ENCODE peak calls at places on chromosomes 7 and 10, in five cellular contexts. One of them, this sample, is unnamed.

GRCh38 chr7:116441534-116441933 is 58.0 kb upstream of the CAV2 start:
- DNase-seq in effector CD4-positive, alpha-beta T cell: no peak
- DNase-seq in adrenal gland: no peak
- DNase-seq in HFFc6: peak
- DNase-seq in CD8-positive, alpha-beta memory T cell: no peak
- DNase-seq in this sample: no peak

GRCh38 chr10:31317652-31318381 is 1.2 kb upstream of the ZEB1 start:
- DNase-seq in effector CD4-positive, alpha-beta T cell: no peak
- DNase-seq in adrenal gland: no peak
- DNase-seq in HFFc6: no peak
- DNase-seq in CD8-positive, alpha-beta memory T cell: no peak
- DNase-seq in this sample: no peak

GRCh38 chr7:28466341-28466740 is 54.0 kb downstream of the CREB5 start:
- DNase-seq in effector CD4-positive, alpha-beta T cell: no peak
- DNase-seq in adrenal gland: no peak
- DNase-seq in HFFc6: no peak
- DNase-seq in CD8-positive, alpha-beta memory T cell: no peak
- DNase-seq in this sample: no peak

GRCh38 chr10:10782603-10783002 is 235.1 kb upstream of the CELF2 start:
- DNase-seq in effector CD4-positive, alpha-beta T cell: no peak
- DNase-seq in adrenal gland: no peak
- DNase-seq in HFFc6: peak
- DNase-seq in CD8-positive, alpha-beta memory T cell: no peak
- DNase-seq in this sample: no peak

GRCh38 chr10:2212196-2212719 is 474.9 kb upstream of the ADARB2 start:
- DNase-seq in effector CD4-positive, alpha-beta T cell: no peak
- DNase-seq in adrenal gland: no peak
- DNase-seq in HFFc6: no peak
- DNase-seq in CD8-positive, alpha-beta memory T cell: no peak
- DNase-seq in this sample: no peak

GRCh38 chr10:78520737-78521430 is 487.2 kb downstream of the RPS24 start:
- DNase-seq in effector CD4-positive, alpha-beta T cell: no peak
- DNase-seq in adrenal gland: peak
- DNase-seq in HFFc6: peak
- DNase-seq in CD8-positive, alpha-beta memory T cell: no peak
- DNase-seq in this sample: no peak

GRCh38 chr10:72348282-72348681 is 6.4 kb downstream of the DNAJB12 start:
- DNase-seq in effector CD4-positive, alpha-beta T cell: no peak
- DNase-seq in adrenal gland: no peak
- DNase-seq in HFFc6: no peak
- DNase-seq in CD8-positive, alpha-beta memory T cell: no peak
- DNase-seq in this sample: no peak

GRCh38 chr10:79028056-79028430 is 40.7 kb upstream of the ZMIZ1 start:
- DNase-seq in effector CD4-positive, alpha-beta T cell: no peak
- DNase-seq in adrenal gland: no peak
- DNase-seq in HFFc6: no peak
- DNase-seq in CD8-positive, alpha-beta memory T cell: no peak
- DNase-seq in this sample: no peak

GRCh38 chr10:48935141-48935540 is 4.5 kb downstream of the LRRC18 start:
- DNase-seq in effector CD4-positive, alpha-beta T cell: no peak
- DNase-seq in adrenal gland: no peak
- DNase-seq in HFFc6: no peak
- DNase-seq in CD8-positive, alpha-beta memory T cell: no peak
- DNase-seq in this sample: no peak

GRCh38 chr10:11608159-11608966 is 3.1 kb downstream of the USP6NL start:
- DNase-seq in effector CD4-positive, alpha-beta T cell: no peak
- DNase-seq in adrenal gland: no peak
- DNase-seq in HFFc6: no peak
- DNase-seq in CD8-positive, alpha-beta memory T cell: no peak
- DNase-seq in this sample: no peak

GRCh38 chr10:21174670-21175495 is 277.8 kb upstream of the NEBL start:
- DNase-seq in effector CD4-positive, alpha-beta T cell: no peak
- DNase-seq in adrenal gland: no peak
- DNase-seq in HFFc6: no peak
- DNase-seq in CD8-positive, alpha-beta memory T cell: no peak
- DNase-seq in this sample: no peak

GRCh38 chr7:143237363-143237762 is 15.5 kb downstream of the TAS2R40 start:
- DNase-seq in effector CD4-positive, alpha-beta T cell: no peak
- DNase-seq in adrenal gland: no peak
- DNase-seq in HFFc6: no peak
- DNase-seq in CD8-positive, alpha-beta memory T cell: no peak
- DNase-seq in this sample: no peak

GRCh38 chr7:52507546-52507945 is 527.9 kb upstream of the POM121L12 start:
- DNase-seq in effector CD4-positive, alpha-beta T cell: no peak
- DNase-seq in adrenal gland: no peak
- DNase-seq in HFFc6: no peak
- DNase-seq in CD8-positive, alpha-beta memory T cell: no peak
- DNase-seq in this sample: no peak

GRCh38 chr10:133464582-133465031 is 10.9 kb downstream of the SCART1 start:
- DNase-seq in effector CD4-positive, alpha-beta T cell: no peak
- DNase-seq in adrenal gland: no peak
- DNase-seq in HFFc6: no peak
- DNase-seq in CD8-positive, alpha-beta memory T cell: no peak
- DNase-seq in this sample: no peak

GRCh38 chr10:3563298-3563697 is 221.7 kb downstream of the KLF6 start:
- DNase-seq in effector CD4-positive, alpha-beta T cell: no peak
- DNase-seq in adrenal gland: no peak
- DNase-seq in HFFc6: no peak
- DNase-seq in CD8-positive, alpha-beta memory T cell: no peak
- DNase-seq in this sample: no peak

GRCh38 chr10:969473-970150 is 18.6 kb upstream of the GTPBP4 start:
- DNase-seq in effector CD4-positive, alpha-beta T cell: no peak
- DNase-seq in adrenal gland: peak
- DNase-seq in HFFc6: no peak
- DNase-seq in CD8-positive, alpha-beta memory T cell: no peak
- DNase-seq in this sample: no peak

GRCh38 chr7:125279956-125280355 is 350.3 kb upstream of the POT1 start:
- DNase-seq in effector CD4-positive, alpha-beta T cell: no peak
- DNase-seq in adrenal gland: no peak
- DNase-seq in HFFc6: no peak
- DNase-seq in CD8-positive, alpha-beta memory T cell: no peak
- DNase-seq in this sample: no peak

GRCh38 chr7:129801882-129802281 is 150.9 kb downstream of the UBE2H start:
- DNase-seq in effector CD4-positive, alpha-beta T cell: no peak
- DNase-seq in adrenal gland: no peak
- DNase-seq in HFFc6: no peak
- DNase-seq in CD8-positive, alpha-beta memory T cell: peak
- DNase-seq in this sample: no peak

GRCh38 chr10:88792656-88793055 is 9.9 kb upstream of the LIPM start:
- DNase-seq in effector CD4-positive, alpha-beta T cell: no peak
- DNase-seq in adrenal gland: peak
- DNase-seq in HFFc6: peak
- DNase-seq in CD8-positive, alpha-beta memory T cell: no peak
- DNase-seq in this sample: no peak

GRCh38 chr7:14786314-14786895 is 116.1 kb downstream of the DGKB start:
- DNase-seq in effector CD4-positive, alpha-beta T cell: no peak
- DNase-seq in adrenal gland: no peak
- DNase-seq in HFFc6: no peak
- DNase-seq in CD8-positive, alpha-beta memory T cell: no peak
- DNase-seq in this sample: no peak

GRCh38 chr10:76129213-76129612 is 697.8 kb downstream of the LRMDA start:
- DNase-seq in effector CD4-positive, alpha-beta T cell: no peak
- DNase-seq in adrenal gland: no peak
- DNase-seq in HFFc6: no peak
- DNase-seq in CD8-positive, alpha-beta memory T cell: no peak
- DNase-seq in this sample: no peak

GRCh38 chr10:53786236-53786635 is 1013.7 kb upstream of the MBL2 start:
- DNase-seq in effector CD4-positive, alpha-beta T cell: no peak
- DNase-seq in adrenal gland: peak
- DNase-seq in HFFc6: no peak
- DNase-seq in CD8-positive, alpha-beta memory T cell: peak
- DNase-seq in this sample: no peak

GRCh38 chr7:93883917-93884345 is 6.6 kb downstream of the TFPI2 start:
- DNase-seq in effector CD4-positive, alpha-beta T cell: no peak
- DNase-seq in adrenal gland: no peak
- DNase-seq in HFFc6: no peak
- DNase-seq in CD8-positive, alpha-beta memory T cell: no peak
- DNase-seq in this sample: no peak

GRCh38 chr10:99556225-99556523 is 23.4 kb downstream of the NKX2-3 start:
- DNase-seq in effector CD4-positive, alpha-beta T cell: no peak
- DNase-seq in adrenal gland: no peak
- DNase-seq in HFFc6: no peak
- DNase-seq in CD8-positive, alpha-beta memory T cell: no peak
- DNase-seq in this sample: no peak

GRCh38 chr7:82036146-82036886 is 266.5 kb upstream of the HGF start:
- DNase-seq in effector CD4-positive, alpha-beta T cell: no peak
- DNase-seq in adrenal gland: no peak
- DNase-seq in HFFc6: peak
- DNase-seq in CD8-positive, alpha-beta memory T cell: no peak
- DNase-seq in this sample: peak

GRCh38 chr10:103465411-103466179 is 6.9 kb upstream of the CALHM1 start:
- DNase-seq in effector CD4-positive, alpha-beta T cell: no peak
- DNase-seq in adrenal gland: no peak
- DNase-seq in HFFc6: no peak
- DNase-seq in CD8-positive, alpha-beta memory T cell: no peak
- DNase-seq in this sample: no peak

GRCh38 chr10:90319188-90319914 is 538.5 kb downstream of the HTR7 start:
- DNase-seq in effector CD4-positive, alpha-beta T cell: no peak
- DNase-seq in adrenal gland: peak
- DNase-seq in HFFc6: peak
- DNase-seq in CD8-positive, alpha-beta memory T cell: no peak
- DNase-seq in this sample: no peak

GRCh38 chr7:150380463-150380862 is 1.3 kb downstream of the ZNF775 start:
- DNase-seq in effector CD4-positive, alpha-beta T cell: no peak
- DNase-seq in adrenal gland: no peak
- DNase-seq in HFFc6: no peak
- DNase-seq in CD8-positive, alpha-beta memory T cell: no peak
- DNase-seq in this sample: no peak

GRCh38 chr7:95553939-95554338 is 42.4 kb downstream of the PDK4 start:
- DNase-seq in effector CD4-positive, alpha-beta T cell: no peak
- DNase-seq in adrenal gland: no peak
- DNase-seq in HFFc6: no peak
- DNase-seq in CD8-positive, alpha-beta memory T cell: no peak
- DNase-seq in this sample: no peak

GRCh38 chr7:18866359-18867036 is 250.9 kb downstream of the TWIST1 start:
- DNase-seq in effector CD4-positive, alpha-beta T cell: no peak
- DNase-seq in adrenal gland: peak
- DNase-seq in HFFc6: peak
- DNase-seq in CD8-positive, alpha-beta memory T cell: no peak
- DNase-seq in this sample: peak

GRCh38 chr10:84196941-84197340 is 2.6 kb downstream of the CDHR1 start:
- DNase-seq in effector CD4-positive, alpha-beta T cell: no peak
- DNase-seq in adrenal gland: peak
- DNase-seq in HFFc6: no peak
- DNase-seq in CD8-positive, alpha-beta memory T cell: peak
- DNase-seq in this sample: no peak

GRCh38 chr10:90862908-90863514 is 5.2 kb upstream of the HTR7 start:
- DNase-seq in effector CD4-positive, alpha-beta T cell: no peak
- DNase-seq in adrenal gland: peak
- DNase-seq in HFFc6: peak
- DNase-seq in CD8-positive, alpha-beta memory T cell: no peak
- DNase-seq in this sample: no peak

GRCh38 chr7:44633254-44634186 is 27.1 kb downstream of the OGDH start:
- DNase-seq in effector CD4-positive, alpha-beta T cell: peak
- DNase-seq in adrenal gland: peak
- DNase-seq in HFFc6: peak
- DNase-seq in CD8-positive, alpha-beta memory T cell: peak
- DNase-seq in this sample: peak